ENCODE peak calls at places on chromosomes 3 and 15, in five cellular contexts. M, N, W, V and A are unnamed samples.

GRCh38 chr15:67579164-67579563 is 36.7 kb downstream of the MAP2K5 start:
- DNase-seq in M (no peak), N (no peak), W (no peak), V (no peak), A (no peak)

GRCh38 chr3:40971191-40972168 is 227.8 kb upstream of the CTNNB1 start:
- DNase-seq in M (peak), N (peak), W (peak), V (no peak), A (peak)

GRCh38 chr15:52281085-52282035 is 14.2 kb downstream of the MYO5C start:
- DNase-seq in M (no peak), N (no peak), W (no peak), V (no peak), A (no peak)

GRCh38 chr15:43095243-43095642 is 10.6 kb downstream of the UBR1 start:
- DNase-seq in M (peak), N (peak), W (no peak), V (no peak), A (no peak)

GRCh38 chr15:96553931-96554330 is 223.4 kb downstream of the NR2F2 start:
- DNase-seq in M (no peak), N (no peak), W (no peak), V (no peak), A (no peak)

GRCh38 chr3:23481660-23482278 is 278.6 kb downstream of the UBE2E2 start:
- DNase-seq in M (peak), N (no peak), W (no peak), V (no peak), A (no peak)

GRCh38 chr3:126132751-126133511 is 47.5 kb downstream of the ALDH1L1 start:
- DNase-seq in M (no peak), N (peak), W (no peak), V (no peak), A (no peak)

GRCh38 chr3:42120866-42121265 is 29.7 kb downstream of the TRAK1 start:
- DNase-seq in M (no peak), N (peak), W (peak), V (no peak), A (no peak)

GRCh38 chr15:32029862-32030781 is at the start of gene CHRNA7:
- DNase-seq in M (peak), N (peak), W (peak), V (peak), A (peak)

GRCh38 chr3:25074151-25074550 is 353.9 kb upstream of the RARB start:
- DNase-seq in M (peak), N (no peak), W (no peak), V (no peak), A (no peak)

GRCh38 chr15:98381446-98381845 is 266.9 kb upstream of the IGF1R start:
- DNase-seq in M (no peak), N (no peak), W (no peak), V (no peak), A (no peak)

GRCh38 chr3:134366928-134367352 is 7.3 kb downstream of the AMOTL2 start:
- DNase-seq in M (no peak), N (no peak), W (peak), V (peak), A (no peak)

GRCh38 chr3:187640823-187641135 is 29.4 kb downstream of the SST start:
- DNase-seq in M (no peak), N (no peak), W (no peak), V (no peak), A (no peak)

GRCh38 chr3:160756907-160757623 is 1.0 kb downstream of the PPM1L start:
- DNase-seq in M (no peak), N (no peak), W (peak), V (peak), A (no peak)

GRCh38 chr3:97291901-97292300 is 472.7 kb upstream of the ARL6 start:
- DNase-seq in M (no peak), N (no peak), W (no peak), V (no peak), A (no peak)

GRCh38 chr15:57485869-57486268 is 105.8 kb upstream of the MYZAP start:
- DNase-seq in M (peak), N (peak), W (peak), V (no peak), A (no peak)

GRCh38 chr3:182947892-182948291 is 32.4 kb downstream of the DCUN1D1 start:
- DNase-seq in M (no peak), N (no peak), W (no peak), V (no peak), A (no peak)

GRCh38 chr15:25989327-25989726 is 126.2 kb upstream of the ATP10A start:
- DNase-seq in M (no peak), N (no peak), W (no peak), V (no peak), A (no peak)

GRCh38 chr3:94307588-94307987 is 244.7 kb downstream of the NSUN3 start:
- DNase-seq in M (no peak), N (no peak), W (no peak), V (no peak), A (no peak)

GRCh38 chr15:65344909-65345275 is 32.9 kb downstream of the IGDCC3 start:
- DNase-seq in M (no peak), N (peak), W (no peak), V (no peak), A (no peak)

GRCh38 chr15:58065445-58066041 is at the start of gene ALDH1A2:
- DNase-seq in M (no peak), N (no peak), W (peak), V (peak), A (no peak)

GRCh38 chr15:65083262-65083701 is 6.7 kb downstream of the KBTBD13 start:
- DNase-seq in M (peak), N (peak), W (no peak), V (peak), A (no peak)

GRCh38 chr15:70470556-70471191 is 292.7 kb downstream of the UACA start:
- DNase-seq in M (no peak), N (no peak), W (no peak), V (no peak), A (no peak)

GRCh38 chr15:64146885-64147681 is 4.4 kb upstream of the SNX22 start:
- DNase-seq in M (no peak), N (peak), W (no peak), V (no peak), A (no peak)

DNA sequence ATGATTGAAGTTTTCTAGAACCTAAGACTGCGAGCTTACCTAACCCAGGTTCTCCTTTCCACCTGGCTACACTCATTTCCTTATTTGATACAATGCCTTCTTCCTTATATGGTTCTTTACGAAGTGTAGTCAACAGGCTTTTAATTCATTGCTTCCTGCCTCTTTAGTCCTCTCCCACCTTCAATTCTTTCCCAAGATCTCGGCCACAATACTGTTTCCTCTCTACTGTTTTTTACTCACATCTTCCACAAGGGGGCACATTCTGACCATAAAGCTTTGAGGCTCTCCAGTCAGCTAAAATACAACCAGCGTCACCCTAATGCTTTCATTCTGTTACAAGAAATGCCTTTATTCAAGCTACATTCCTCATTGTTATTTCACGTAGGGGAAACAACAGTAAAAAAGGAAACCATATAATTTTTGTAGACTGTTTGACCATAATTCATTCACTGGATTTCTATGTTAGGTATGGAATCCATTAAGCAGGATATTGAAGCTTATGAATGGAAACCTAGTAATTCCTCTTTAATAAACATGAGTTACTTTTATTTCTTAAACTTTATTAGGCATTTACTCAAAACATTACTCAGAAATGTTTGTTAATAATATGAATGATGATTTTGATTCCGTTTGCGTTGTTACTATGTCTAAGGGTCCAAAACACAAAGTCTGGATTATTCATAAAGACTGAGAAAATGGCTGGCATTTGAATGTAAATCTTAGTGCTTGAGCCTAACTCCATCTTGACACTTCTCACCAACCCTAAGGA is 29.5 kb upstream of the VEPH1 start:
- DNase-seq in M (peak), N (peak), W (peak), V (peak), A (peak)
- TF ChIP-seq CTCF in M (peak), N (peak), W (peak), V (peak), A (peak)

GRCh38 chr3:175294793-175295192 is 435.7 kb downstream of the NAALADL2 start:
- DNase-seq in M (no peak), N (no peak), W (no peak), V (no peak), A (no peak)
- TF ChIP-seq CTCF in M (no peak), N (no peak), W (no peak), V (no peak), A (no peak)

GRCh38 chr3:45832691-45833090 is 9.2 kb downstream of the LZTFL1 start:
- DNase-seq in M (no peak), N (peak), W (no peak), V (no peak), A (no peak)
- TF ChIP-seq CTCF in M (no peak), N (peak), W (peak), V (peak), A (no peak)

DNA sequence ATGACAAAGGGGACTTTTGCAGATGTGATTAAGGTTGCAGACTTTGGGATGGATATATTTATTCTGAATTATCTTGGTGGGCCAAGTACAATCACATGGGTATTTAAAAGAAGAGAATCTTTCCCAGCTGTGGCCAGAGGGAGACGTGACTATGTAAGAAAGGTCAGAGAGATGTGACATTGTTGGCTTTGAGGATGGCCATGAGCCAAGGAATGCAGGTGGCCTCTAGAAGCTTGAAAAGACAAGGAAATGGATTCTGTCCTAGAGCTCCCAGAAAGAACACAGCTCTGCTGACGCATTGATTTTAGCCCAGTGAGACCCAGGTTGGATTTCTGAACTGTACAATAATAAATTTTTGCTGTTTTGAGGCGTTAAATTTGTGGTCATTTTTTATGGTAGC is 616.0 kb upstream of the TBL1XR1 start:
- DNase-seq in M (peak), N (peak), W (peak), V (no peak), A (no peak)
- TF ChIP-seq CTCF in M (no peak), N (no peak), W (no peak), V (no peak), A (no peak)

DNA sequence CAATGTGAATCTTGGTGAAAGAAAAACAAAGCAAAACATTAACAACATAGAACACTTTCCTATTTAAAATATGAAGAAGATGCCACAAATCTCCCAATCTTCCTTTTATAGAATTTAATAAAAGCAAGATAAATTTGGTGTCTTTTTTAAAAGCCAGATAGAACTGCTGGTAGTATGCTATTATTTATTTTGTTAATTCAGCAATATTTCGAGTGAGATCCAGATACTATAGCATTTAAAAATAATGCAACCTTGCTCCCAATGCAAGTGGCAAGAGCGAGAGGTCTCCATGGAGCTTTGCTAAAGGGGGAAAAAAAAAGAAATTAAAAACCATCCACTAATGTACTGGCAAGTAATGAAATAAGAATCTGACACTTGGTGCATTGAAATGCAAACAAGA is 121.8 kb downstream of the IL20RB start:
- DNase-seq in M (no peak), N (no peak), W (no peak), V (no peak), A (no peak)
- TF ChIP-seq CTCF in M (no peak), N (no peak), W (no peak), V (no peak), A (no peak)